ENCODE peak calls at places on chromosome 19, in five cellular contexts. A is stimulated activated CD4-positive, alpha-beta T cell treated with anti-CD3 and anti-CD28 coated beads, Interleukin-2, amount 100 ng/mL, for 48 hours; J is HuH-7.5; O is body of pancreas; R is smooth muscle cell of the brain vasculature. C is an unnamed sample.

GRCh38 chr19:48329167-48329891 is 4.0 kb downstream of the EMP3 start:
- DNase-seq in A (peak), J (peak), O (peak), R (no peak), C (no peak)

GRCh38 chr19:56983148-56983547 is 136.6 kb upstream of the USP29 start:
- DNase-seq in A (no peak), J (no peak), O (no peak), R (no peak), C (no peak)

GRCh38 chr19:29111581-29111980 is 101.4 kb downstream of the UQCRFS1 start:
- DNase-seq in A (no peak), J (no peak), O (no peak), R (no peak), C (no peak)

GRCh38 chr19:49809155-49809986 is 3.7 kb downstream of the FUZ start:
- DNase-seq in A (peak), J (peak), O (peak), R (no peak), C (peak)

GRCh38 chr19:6721773-6722172 is 1.3 kb upstream of the C3 start:
- DNase-seq in A (no peak), J (no peak), O (no peak), R (no peak), C (no peak)

GRCh38 chr19:18898081-18898532 is 2.1 kb upstream of the CERS1 start:
- DNase-seq in A (no peak), J (peak), O (no peak), R (no peak), C (no peak)

GRCh38 chr19:3234800-3235199 is 10.3 kb downstream of the CELF5 start:
- DNase-seq in A (peak), J (no peak), O (no peak), R (no peak), C (no peak)

GRCh38 chr19:6164906-6165531 is 29.6 kb downstream of the ACSBG2 start:
- DNase-seq in A (no peak), J (no peak), O (no peak), R (no peak), C (no peak)

GRCh38 chr19:35513975-35514809 is 743 bp upstream of the DMKN start:
- DNase-seq in A (no peak), J (no peak), O (no peak), R (no peak), C (no peak)

GRCh38 chr19:30047355-30047895 is 105.4 kb downstream of the URI1 start:
- DNase-seq in A (no peak), J (no peak), O (no peak), R (no peak), C (no peak)

GRCh38 chr19:31537136-31537535 is 187.9 kb upstream of the TSHZ3 start:
- DNase-seq in A (no peak), J (no peak), O (no peak), R (no peak), C (no peak)

GRCh38 chr19:22602631-22603272 is 31.4 kb upstream of the ZNF492 start:
- DNase-seq in A (no peak), J (no peak), O (no peak), R (no peak), C (no peak)

GRCh38 chr19:56477429-56478338 is 539 bp upstream of the ZNF667 start:
- DNase-seq in A (peak), J (peak), O (peak), R (peak), C (no peak)

GRCh38 chr19:19488041-19488874 is 27.1 kb downstream of the TSSK6 start:
- DNase-seq in A (no peak), J (no peak), O (peak), R (no peak), C (no peak)

GRCh38 chr19:33471111-33471996 is 50.2 kb downstream of the PEPD start:
- DNase-seq in A (no peak), J (no peak), O (no peak), R (no peak), C (no peak)

GRCh38 chr19:39413269-39413902 is 917 bp downstream of the PLEKHG2 start:
- DNase-seq in A (no peak), J (peak), O (peak), R (no peak), C (peak)

GRCh38 chr19:2461751-2462634 is 5.2 kb upstream of the LMNB2 start:
- DNase-seq in A (peak), J (peak), O (peak), R (no peak), C (no peak)

GRCh38 chr19:55703790-55704215 is 28.8 kb downstream of the EPN1 start:
- DNase-seq in A (peak), J (no peak), O (peak), R (no peak), C (no peak)

GRCh38 chr19:49196527-49197240 is 39.1 kb downstream of the TRPM4 start:
- DNase-seq in A (no peak), J (no peak), O (no peak), R (no peak), C (no peak)

GRCh38 chr19:36819130-36819630 is 19.0 kb downstream of the ZNF790 start:
- DNase-seq in A (no peak), J (no peak), O (no peak), R (no peak), C (no peak)

GRCh38 chr19:51589511-51589910 is 18.4 kb downstream of the ZNF175 start:
- DNase-seq in A (no peak), J (no peak), O (no peak), R (no peak), C (no peak)

GRCh38 chr19:41928221-41928683 is at the start of gene ERFL:
- DNase-seq in A (no peak), J (peak), O (no peak), R (no peak), C (no peak)

GRCh38 chr19:17379221-17379631 is 2.1 kb upstream of the PLVAP start:
- DNase-seq in A (no peak), J (no peak), O (no peak), R (no peak), C (no peak)

GRCh38 chr19:58544591-58545285 is 874 bp downstream of the TRIM28 start:
- DNase-seq in A (no peak), J (peak), O (peak), R (no peak), C (peak)

GRCh38 chr19:38877781-38878574 is at the start of gene RINL:
- DNase-seq in A (peak), J (no peak), O (peak), R (no peak), C (no peak)

GRCh38 chr19:1161716-1162115 is 12.4 kb downstream of the SBNO2 start:
- DNase-seq in A (no peak), J (no peak), O (peak), R (no peak), C (peak)

GRCh38 chr19:38707512-38708114 is 36.7 kb downstream of the CAPN12 start:
- DNase-seq in A (no peak), J (no peak), O (peak), R (no peak), C (no peak)

GRCh38 chr19:48810151-48810550 is 678 bp downstream of the BCAT2 start:
- DNase-seq in A (no peak), J (no peak), O (no peak), R (no peak), C (no peak)

GRCh38 chr19:8585894-8586750 is 8.9 kb upstream of the MYO1F start:
- DNase-seq in A (peak), J (peak), O (peak), R (no peak), C (peak)

GRCh38 chr19:56712609-56713008 is 41.1 kb upstream of the ZNF835 start:
- DNase-seq in A (no peak), J (no peak), O (peak), R (no peak), C (no peak)

GRCh38 chr19:13842294-13843103 is 34.4 kb upstream of the NANOS3 start:
- DNase-seq in A (peak), J (peak), O (peak), R (no peak), C (no peak)

GRCh38 chr19:1168877-1169791 is 4.9 kb downstream of the SBNO2 start:
- DNase-seq in A (no peak), J (no peak), O (peak), R (no peak), C (peak)

GRCh38 chr19:44598880-44599279 is 14.5 kb upstream of the IGSF23 start:
- DNase-seq in A (no peak), J (no peak), O (peak), R (no peak), C (no peak)